ENCODE peak calls at places on chromosomes 2 and 18, in six cellular contexts. U, X, M, K, I and L are unnamed samples.

GRCh38 chr2:175930504-175930903 is 71.6 kb downstream of the LNPK start:
- DNase-seq in U (no peak), K (no peak), I (no peak), M (no peak), X (no peak), L (no peak)

GRCh38 chr2:26162963-26163362 is 9.9 kb upstream of the GAREM2 start:
- DNase-seq in M (no peak), I (no peak), K (no peak), X (no peak), U (no peak), L (no peak)

GRCh38 chr2:219398721-219399333 is 11.1 kb upstream of the DNPEP start:
- DNase-seq in X (no peak), U (no peak), M (no peak), K (peak; percentile 16), I (no peak), L (peak; percentile 63)

GRCh38 chr2:70214958-70215357 is 24.1 kb upstream of the C2orf42 start:
- DNase-seq in K (peak; percentile 8), X (no peak), M (no peak), U (no peak), I (peak; percentile 67), L (no peak)

GRCh38 chr18:63162271-63163014 is 157.1 kb downstream of the BCL2 start:
- DNase-seq in M (no peak), U (peak; percentile 22), I (peak; percentile 7), K (no peak), X (no peak), L (no peak)

GRCh38 chr2:205800804-205801203 is 118.5 kb downstream of the NRP2 start:
- DNase-seq in K (no peak), M (no peak), U (no peak), X (no peak), I (no peak), L (peak; percentile 33)

GRCh38 chr2:32553829-32554432 is 73.9 kb upstream of the TTC27 start:
- DNase-seq in K (peak; percentile 21), X (peak; percentile 25), U (no peak), M (no peak), I (peak; percentile 5), L (no peak)

GRCh38 chr2:237198144-237198900 is 112.6 kb downstream of the COPS8 start:
- DNase-seq in I (no peak), U (no peak), K (no peak), X (no peak), M (no peak), L (no peak)

GRCh38 chr2:37711308-37711731 is 39.9 kb upstream of the CDC42EP3 start:
- DNase-seq in U (no peak), I (peak; percentile 86), X (no peak), M (no peak), K (peak; percentile 99), L (no peak)

GRCh38 chr2:165008916-165009315 is 53.6 kb upstream of the SLC38A11 start:
- DNase-seq in X (no peak), U (no peak), I (no peak), K (no peak), M (no peak), L (no peak)

GRCh38 chr2:124283090-124283489 is 258.0 kb downstream of the CNTNAP5 start:
- DNase-seq in I (no peak), K (no peak), X (no peak), M (no peak), U (no peak), L (no peak)

GRCh38 chr2:85924522-85924921 is 35.7 kb upstream of the ST3GAL5 start:
- DNase-seq in K (peak; percentile 72), X (no peak), U (no peak), M (peak; percentile 50), I (no peak), L (peak; percentile 30)

GRCh38 chr2:218671077-218671653 is 637 bp downstream of the RNF25 start:
- DNase-seq in M (no peak), I (no peak), X (no peak), U (no peak), K (peak; percentile 30), L (no peak)

GRCh38 chr18:75223687-75224347 is 13.2 kb downstream of the TSHZ1 start:
- DNase-seq in M (no peak), U (no peak), X (peak; percentile 44), I (no peak), K (no peak), L (no peak)

GRCh38 chr2:43174368-43175186 is 51.8 kb downstream of the ZFP36L2 start:
- DNase-seq in M (no peak), U (peak; percentile 79), I (no peak), K (no peak), X (no peak), L (peak; percentile 42)

GRCh38 chr2:155043097-155043496 is 344.6 kb downstream of the KCNJ3 start:
- DNase-seq in I (no peak), K (no peak), U (no peak), X (no peak), M (no peak), L (no peak)

GRCh38 chr18:10164241-10165160 is 250.7 kb downstream of the VAPA start:
- DNase-seq in U (no peak), M (no peak), X (no peak), K (no peak), I (no peak), L (no peak)

GRCh38 chr2:109594246-109594900 is 19.4 kb downstream of the SEPTIN10 start:
- DNase-seq in X (no peak), K (no peak), M (no peak), U (no peak), I (no peak), L (no peak)

GRCh38 chr2:173101687-173102086 is 26.0 kb downstream of the MAP3K20 start:
- DNase-seq in X (no peak), M (no peak), U (no peak), I (no peak), K (no peak), L (no peak)

GRCh38 chr2:102342888-102343287 is 12.7 kb upstream of the IL18R1 start:
- DNase-seq in I (no peak), X (no peak), U (no peak), M (no peak), K (no peak), L (no peak)

GRCh38 chr2:138931284-138932256 is 151.4 kb upstream of the NXPH2 start:
- DNase-seq in K (no peak), X (no peak), I (no peak), U (no peak), M (no peak), L (no peak)

GRCh38 chr2:222239091-222239490 is 59.7 kb downstream of the PAX3 start:
- DNase-seq in I (no peak), M (no peak), X (no peak), K (no peak), U (no peak), L (no peak)

GRCh38 chr2:127575185-127575765 is 39.8 kb downstream of the MYO7B start:
- DNase-seq in I (no peak), U (no peak), M (no peak), X (no peak), K (no peak), L (no peak)

GRCh38 chr2:54329482-54330225 is 73.6 kb upstream of the TSPYL6 start:
- DNase-seq in M (no peak), K (no peak), I (no peak), U (no peak), X (no peak), L (no peak)

GRCh38 chr2:24513672-24514071 is 22.6 kb downstream of the NCOA1 start:
- DNase-seq in U (no peak), K (no peak), X (no peak), I (no peak), M (no peak), L (no peak)

GRCh38 chr2:210553371-210553770 is 3.0 kb upstream of the CPS1 start:
- DNase-seq in U (no peak), X (no peak), K (peak; percentile 62), I (no peak), M (no peak), L (no peak)